ENCODE peak calls at places on chromosomes 2 and 18, in six cellular contexts. V is ovary, C is HCT116, D is colonic mucosa, M is ascending aorta, K is psoas muscle. L is an unnamed sample. For H3K4me1, the result is how much of the 10 kb centered on the place peaks cover.

GRCh38 chr2:30733829-30734520 is 73.3 kb downstream of the CAPN13 start:
- DNase-seq in V (no peak), C (no peak), D (no peak), M (peak), K (no peak), L (no peak)

GRCh38 chr18:58516514-58517285 is 112.2 kb downstream of the ALPK2 start:
- DNase-seq in V (no peak), C (no peak), D (no peak), M (no peak), K (no peak), L (no peak)

GRCh38 chr2:109612991-109613921 is 510 bp downstream of the SEPTIN10 start:
- DNase-seq in V (peak), C (no peak), D (peak), M (peak), K (peak), L (no peak)

GRCh38 chr2:205969584-205969983 is 116.4 kb downstream of the INO80D start:
- DNase-seq in V (no peak), C (no peak), D (no peak), M (no peak), K (no peak), L (no peak)

GRCh38 chr2:236352761-236353593 is 88.8 kb upstream of the ASB18 start:
- DNase-seq in V (no peak), C (peak), D (no peak), M (no peak), K (no peak), L (no peak)

GRCh38 chr2:237590272-237591020 is at the start of gene RAB17:
- DNase-seq in V (peak), C (peak), D (peak), M (no peak), K (no peak), L (no peak)

GRCh38 chr2:221402072-221402471 is 170.0 kb downstream of the EPHA4 start:
- DNase-seq in V (no peak), C (no peak), D (no peak), M (no peak), K (no peak), L (no peak)

GRCh38 chr18:61738042-61738441 is 154.8 kb downstream of the RNF152 start:
- DNase-seq in V (no peak), C (no peak), D (no peak), M (peak), K (no peak), L (no peak)

GRCh38 chr2:62568074-62568473 is 62.1 kb upstream of the TMEM17 start:
- DNase-seq in V (no peak), C (no peak), D (no peak), M (no peak), K (no peak), L (no peak)

GRCh38 chr2:152028182-152028862 is 70.5 kb downstream of the CACNB4 start:
- DNase-seq in V (no peak), C (no peak), D (no peak), M (no peak), K (no peak), L (no peak)

GRCh38 chr2:207354466-207354865 is 175.3 kb upstream of the CREB1 start:
- DNase-seq in V (no peak), C (no peak), D (no peak), M (no peak), K (no peak), L (no peak)
- H3K27ac ChIP-seq in V (no peak), C (no peak), D (no peak), M (no peak), K (no peak), L (no peak)

GRCh38 chr2:45244928-45245327 is 235.7 kb upstream of the SIX2 start:
- DNase-seq in V (no peak), C (no peak), D (no peak), M (no peak), K (no peak), L (no peak)
- H3K4me1 ChIP-seq in V (under half), C (under half), D (under half), M (under half), K (under half), L (under half)

DNA sequence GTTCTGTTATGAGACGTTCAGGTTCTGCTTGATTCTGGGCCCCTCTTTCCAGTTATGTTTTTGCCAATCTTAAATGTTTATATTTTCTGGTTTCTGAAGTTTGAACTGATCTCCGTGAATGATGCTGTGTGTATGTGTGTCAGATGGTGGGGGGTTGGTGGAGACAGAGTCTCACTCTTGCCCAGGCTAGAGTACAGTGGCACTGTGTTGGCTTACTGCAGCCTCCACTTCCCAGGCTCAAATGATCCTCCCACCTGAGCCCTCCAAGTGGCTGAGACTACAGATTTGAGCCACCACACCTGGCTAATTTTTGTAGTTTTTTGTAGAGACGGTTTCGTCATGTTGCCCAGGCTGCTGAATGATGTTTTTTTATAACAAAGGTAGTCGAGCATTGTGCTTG is 45.9 kb downstream of the PSMD14 start:
- DNase-seq in V (no peak), C (no peak), D (no peak), M (no peak), K (no peak), L (no peak)
- H3K27ac ChIP-seq in V (no peak), C (no peak), D (no peak), M (no peak), K (no peak), L (no peak)

GRCh38 chr2:14982790-14983189 is 350.3 kb downstream of the LRATD1 start:
- DNase-seq in V (no peak), C (no peak), D (no peak), M (no peak), K (no peak), L (no peak)

GRCh38 chr2:14991723-14992122 is 359.2 kb downstream of the LRATD1 start:
- DNase-seq in V (no peak), C (no peak), D (no peak), M (no peak), K (no peak), L (no peak)

GRCh38 chr2:14988600-14988999 is 356.1 kb downstream of the LRATD1 start:
- DNase-seq in V (no peak), C (no peak), D (no peak), M (no peak), K (no peak), L (no peak)
- H3K4me1 ChIP-seq in V (under half), C (under half), D (under half), M (under half), K (under half), L (under half)

DNA sequence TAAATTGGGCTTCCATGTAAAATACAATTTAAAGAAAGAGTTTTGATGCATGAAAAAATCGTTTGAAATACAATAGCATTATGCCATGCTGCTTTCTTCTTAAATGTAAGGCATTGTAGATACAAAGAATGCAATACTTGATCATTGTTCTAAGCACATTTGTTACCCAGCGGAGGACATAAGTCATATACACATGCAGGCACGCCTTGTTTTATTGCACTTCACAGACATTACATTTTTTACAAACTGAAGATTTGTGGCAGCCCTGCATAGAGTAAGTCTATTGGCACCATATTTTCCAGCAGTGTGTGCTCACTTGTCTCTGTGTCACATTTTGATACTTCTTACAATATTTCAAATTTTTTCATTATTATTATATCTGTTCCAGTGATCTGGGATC is 345.0 kb downstream of the CLIP4 start:
- DNase-seq in V (no peak), C (no peak), D (no peak), M (no peak), K (no peak), L (no peak)
- H3K27ac ChIP-seq in V (no peak), C (no peak), D (no peak), M (no peak), K (no peak), L (no peak)

GRCh38 chr18:63178526-63178880 is 141.1 kb downstream of the BCL2 start:
- DNase-seq in V (peak), C (no peak), D (peak), M (no peak), K (peak), L (no peak)
- H3K4me1 ChIP-seq in V (under half), C (under half), D (under half), M (under half), K (under half), L (half or more)

GRCh38 chr18:24188120-24188519 is 49.3 kb downstream of the CABYR start:
- DNase-seq in V (no peak), C (no peak), D (no peak), M (no peak), K (no peak), L (no peak)
- H3K27ac ChIP-seq in V (no peak), C (no peak), D (no peak), M (no peak), K (no peak), L (no peak)